ENCODE peak calls at places on chromosomes 16 and 17, in nine cellular contexts. F, D, C, Z, S, B, N, U and Q are unnamed samples.

GRCh38 chr17:72208832-72209231 is 88.0 kb downstream of the SOX9 start:
- DNase-seq in F (no peak), D (no peak), C (no peak), Z (no peak), S (no peak), B (no peak), N (no peak), U (no peak), Q (no peak)

GRCh38 chr16:30051518-30051917 is 14.0 kb upstream of the ALDOA start:
- DNase-seq in F (no peak), D (no peak), C (no peak), Z (no peak), S (no peak), B (no peak), N (peak; percentile 70), U (no peak), Q (no peak)

GRCh38 chr16:85238233-85238647 is 126.0 kb upstream of the CIBAR2 start:
- DNase-seq in F (no peak), D (no peak), C (peak; percentile 86), Z (no peak), S (no peak), B (peak; percentile 76), N (peak; percentile 95), U (no peak), Q (peak; percentile 64)

GRCh38 chr17:266219-266618 is 84.8 kb upstream of the DOC2B start:
- DNase-seq in F (no peak), D (peak; percentile 3), C (no peak), Z (peak; percentile 37), S (no peak), B (no peak), N (no peak), U (no peak), Q (no peak)

GRCh38 chr16:65598626-65599025 is 476.8 kb upstream of the CDH11 start:
- DNase-seq in F (no peak), D (no peak), C (no peak), Z (no peak), S (no peak), B (no peak), N (no peak), U (no peak), Q (no peak)

GRCh38 chr17:6170349-6170748 is 100.2 kb downstream of the WSCD1 start:
- DNase-seq in F (no peak), D (no peak), C (no peak), Z (no peak), S (no peak), B (no peak), N (no peak), U (no peak), Q (no peak)

GRCh38 chr17:44919411-44919810 is 4.1 kb upstream of the GFAP start:
- DNase-seq in F (no peak), D (no peak), C (no peak), Z (no peak), S (no peak), B (peak; percentile 23), N (no peak), U (no peak), Q (no peak)

GRCh38 chr17:17494499-17495447 is 1.4 kb downstream of the RASD1 start:
- DNase-seq in F (no peak), D (peak; percentile 39), C (peak; percentile 29), Z (peak; percentile 68), S (peak; percentile 37), B (peak; percentile 80), N (peak; percentile 37), U (no peak), Q (peak; percentile 70)

GRCh38 chr17:64256913-64257807 is 5.9 kb downstream of the TEX2 start:
- DNase-seq in F (no peak), D (no peak), C (no peak), Z (no peak), S (no peak), B (no peak), N (peak; percentile 16), U (no peak), Q (no peak)

GRCh38 chr17:35856603-35857002 is 12.1 kb downstream of the HEATR9 start:
- DNase-seq in F (no peak), D (no peak), C (no peak), Z (no peak), S (no peak), B (no peak), N (peak; percentile 18), U (no peak), Q (no peak)

GRCh38 chr17:3770471-3770870 is 30.5 kb downstream of the ITGAE start:
- DNase-seq in F (no peak), D (no peak), C (no peak), Z (no peak), S (peak; percentile 63), B (no peak), N (no peak), U (no peak), Q (no peak)

GRCh38 chr17:66964083-66964771 is at the start of gene CACNG4:
- DNase-seq in F (no peak), D (peak; percentile 21), C (no peak), Z (no peak), S (no peak), B (no peak), N (no peak), U (no peak), Q (peak; percentile 75)

GRCh38 chr16:3032624-3033023 is 4.1 kb downstream of the BICDL2 start:
- DNase-seq in F (no peak), D (no peak), C (no peak), Z (no peak), S (peak; percentile 62), B (no peak), N (no peak), U (no peak), Q (no peak)

GRCh38 chr16:88534731-88535141 is 35.5 kb upstream of the ZC3H18 start:
- DNase-seq in F (no peak), D (peak; percentile 10), C (no peak), Z (no peak), S (peak; percentile 79), B (peak; percentile 82), N (peak; percentile 29), U (peak; percentile 69), Q (peak; percentile 59)
- TF ChIP-seq CTCF in F (peak; percentile 13), D (no peak), C (no peak), Z (no peak), S (peak; percentile 11), B (no peak), N (peak; percentile 15), U (peak; percentile 0), Q (no peak)

DNA sequence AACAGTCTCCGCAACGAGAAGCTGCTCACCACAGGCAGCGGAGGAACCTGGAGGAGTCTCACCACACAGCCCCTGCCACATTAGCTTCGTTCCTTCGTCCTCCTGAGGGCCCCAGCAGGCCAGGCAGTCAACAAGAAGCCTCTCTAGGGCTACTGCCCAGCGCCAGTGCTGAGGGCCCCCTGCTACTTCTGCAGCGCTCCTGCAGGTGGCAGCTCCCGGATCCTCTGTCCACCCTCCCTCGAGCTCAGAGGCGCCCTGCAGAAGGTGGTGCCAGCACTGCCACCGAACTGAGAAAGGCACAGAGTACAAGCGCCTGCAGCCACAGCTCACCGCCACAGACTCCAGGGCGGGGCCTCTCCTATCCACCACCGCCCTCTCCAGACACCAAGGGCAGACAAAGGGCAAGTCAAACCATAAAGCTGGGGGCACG is 27.3 kb downstream of the KDM8 start:
- DNase-seq in F (no peak), D (no peak), C (no peak), Z (peak; percentile 93), S (no peak), B (no peak), N (no peak), U (no peak), Q (no peak)
- TF ChIP-seq CTCF in F (no peak), D (peak; percentile 21), C (no peak), Z (peak; percentile 61), S (no peak), B (peak; percentile 6), N (no peak), U (no peak), Q (no peak)

DNA sequence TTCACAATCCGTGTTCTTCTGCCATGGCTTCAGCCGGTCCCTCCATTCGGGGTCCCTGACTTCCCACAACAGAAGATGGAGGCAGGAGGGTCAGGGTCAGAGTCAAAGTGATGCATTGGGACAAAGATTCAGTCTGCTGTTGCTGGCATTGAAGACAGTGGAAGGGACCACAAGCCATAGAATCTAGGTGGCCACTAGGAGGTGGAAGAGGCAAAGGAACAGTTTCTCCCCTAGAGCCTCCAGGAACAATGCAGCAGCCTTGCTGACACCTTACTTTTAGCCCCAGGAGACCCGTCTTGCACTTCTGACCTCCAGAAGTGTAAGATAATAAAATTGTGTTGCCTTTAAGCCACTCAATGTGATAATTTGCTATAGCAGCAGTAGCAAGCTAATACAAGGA is 55.9 kb downstream of the MFSD11 start:
- DNase-seq in F (no peak), D (no peak), C (no peak), Z (no peak), S (peak; percentile 57), B (no peak), N (peak; percentile 23), U (peak; percentile 80), Q (no peak)
- TF ChIP-seq CTCF in F (peak; percentile 52), D (peak; percentile 31), C (no peak), Z (no peak), S (peak; percentile 55), B (no peak), N (peak; percentile 46), U (peak; percentile 68), Q (no peak)

GRCh38 chr16:72112906-72113615 is 19.4 kb downstream of the DHX38 start:
- DNase-seq in F (no peak), D (no peak), C (no peak), Z (no peak), S (no peak), B (no peak), N (no peak), U (no peak), Q (no peak)

GRCh38 chr16:72112452-72112792 is 18.8 kb downstream of the DHX38 start:
- DNase-seq in F (no peak), D (no peak), C (no peak), Z (no peak), S (no peak), B (no peak), N (no peak), U (no peak), Q (no peak)

GRCh38 chr16:72110662-72111615 is 17.3 kb downstream of the DHX38 start:
- DNase-seq in F (no peak), D (no peak), C (no peak), Z (no peak), S (no peak), B (no peak), N (no peak), U (no peak), Q (no peak)

GRCh38 chr16:72113616-72113945 is 19.9 kb downstream of the DHX38 start:
- DNase-seq in F (no peak), D (no peak), C (no peak), Z (no peak), S (no peak), B (no peak), N (no peak), U (no peak), Q (no peak)

DNA sequence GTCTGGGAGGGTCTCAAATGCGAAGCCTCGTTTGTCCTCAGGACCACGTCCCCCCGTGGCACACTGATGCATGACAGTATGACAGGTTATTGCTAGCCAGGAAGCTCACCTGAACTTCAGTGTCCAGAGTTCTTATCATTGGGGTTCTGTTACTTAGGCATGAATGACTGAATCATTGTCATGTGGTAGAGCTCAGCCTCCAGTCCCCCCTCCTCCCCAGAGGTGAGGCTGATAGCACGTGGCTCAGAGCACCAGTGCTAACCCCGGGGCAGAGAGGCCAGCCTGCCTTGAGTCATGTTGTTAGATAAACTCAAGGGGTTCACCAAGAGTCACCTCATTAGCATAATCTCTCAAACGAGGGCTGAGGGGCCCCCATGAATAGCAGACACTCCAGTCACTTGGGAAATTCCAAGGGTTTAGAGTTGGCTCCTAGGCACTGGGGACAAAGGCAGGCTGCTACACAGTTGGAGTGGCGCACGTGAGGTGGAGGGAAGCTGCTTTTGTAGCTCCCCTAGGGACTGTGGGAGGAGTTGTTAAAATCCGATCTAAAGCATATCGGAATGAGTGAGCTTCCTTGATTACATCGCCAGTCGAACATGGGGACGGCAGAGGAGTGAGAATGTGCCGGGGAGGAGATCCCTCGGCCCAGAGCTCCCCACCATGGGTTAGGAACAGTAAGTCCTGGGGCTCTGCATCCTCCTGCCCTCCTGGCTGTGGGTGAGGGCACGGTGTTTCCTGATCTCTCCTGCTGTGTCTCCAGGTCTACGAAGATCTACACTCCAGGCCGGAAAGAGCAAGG is 18.2 kb downstream of the DHX38 start:
- DNase-seq in F (no peak), D (no peak), C (no peak), Z (no peak), S (no peak), B (no peak), N (no peak), U (no peak), Q (no peak)
- TF ChIP-seq CTCF in F (no peak), D (no peak), C (no peak), Z (no peak), S (no peak), B (no peak), N (no peak), U (no peak), Q (no peak)